ENCODE peak calls at places on chromosomes 13 and 19, in eight cellular contexts. T is mucosa of descending colon, G is GM06990, J is ovary, U is heart right ventricle, M is suprapubic skin, K is psoas muscle, Q is GM23338. N is an unnamed sample.
A peak's percentile ranks its signal among the peaks of the same experiment; 100 is the strongest.

GRCh38 chr19:3783660-3784584 is 2.3 kb downstream of the MATK start:
- DNase-seq in M (no peak), U (no peak), K (no peak), Q (peak; percentile 81), T (peak; percentile 49), J (no peak), G (no peak), N (no peak)

GRCh38 chr13:105272660-105273631 is 1262.5 kb downstream of the EFNB2 start:
- DNase-seq in Q (no peak), G (no peak), T (no peak), M (no peak), J (no peak), K (no peak), U (no peak), N (no peak)

GRCh38 chr19:50025022-50025793 is at the start of gene VRK3:
- DNase-seq in G (peak; percentile 98), Q (peak; percentile 100), K (peak; percentile 99), U (peak; percentile 100), T (peak; percentile 99), M (peak; percentile 99), J (peak; percentile 99), N (peak; percentile 99)

GRCh38 chr13:105334211-105334610 is 1201.3 kb downstream of the EFNB2 start:
- DNase-seq in T (no peak), U (no peak), J (no peak), G (no peak), Q (no peak), M (no peak), K (no peak), N (no peak)

GRCh38 chr13:66556306-66556705 is 673.8 kb downstream of the PCDH9 start:
- DNase-seq in Q (no peak), G (no peak), M (no peak), T (no peak), U (no peak), J (no peak), K (no peak), N (no peak)

GRCh38 chr19:3656073-3656746 is 29.6 kb upstream of the CACTIN start:
- DNase-seq in Q (no peak), U (no peak), J (no peak), K (no peak), T (no peak), M (no peak), G (no peak), N (no peak)

GRCh38 chr13:85828094-85828684 is 29.0 kb upstream of the SLITRK6 start:
- DNase-seq in U (no peak), T (no peak), Q (peak; percentile 47), G (peak; percentile 3), J (no peak), K (no peak), M (no peak), N (no peak)

GRCh38 chr19:35628565-35629331 is at the start of gene RBM42:
- DNase-seq in G (peak; percentile 95), M (peak; percentile 98), T (peak; percentile 97), U (peak; percentile 98), Q (peak; percentile 99), K (peak; percentile 97), J (peak; percentile 96), N (peak; percentile 96)

GRCh38 chr13:36813226-36813625 is 5.8 kb upstream of the RFXAP start:
- DNase-seq in Q (no peak), M (no peak), K (no peak), U (no peak), G (no peak), J (no peak), T (no peak), N (no peak)

GRCh38 chr13:71017607-71018006 is 849.4 kb downstream of the DACH1 start:
- DNase-seq in K (no peak), G (no peak), U (no peak), T (no peak), M (no peak), J (no peak), Q (peak; percentile 41), N (no peak)

GRCh38 chr13:110392510-110393233 is 85.6 kb downstream of the COL4A2 start:
- DNase-seq in G (no peak), Q (no peak), U (no peak), K (no peak), T (no peak), M (no peak), J (no peak), N (no peak)

GRCh38 chr13:100610399-100611347 is 22.1 kb upstream of the GGACT start:
- DNase-seq in U (no peak), Q (no peak), J (no peak), M (no peak), G (peak; percentile 18), K (no peak), T (no peak), N (no peak)

GRCh38 chr13:24625870-24626419 is 54.3 kb upstream of the ATP12A start:
- DNase-seq in J (no peak), K (no peak), T (no peak), M (no peak), G (no peak), U (no peak), Q (no peak), N (no peak)

GRCh38 chr19:3548594-3548993 is 8.8 kb downstream of the MFSD12 start:
- DNase-seq in G (no peak), U (no peak), T (peak; percentile 37), J (no peak), Q (no peak), M (no peak), K (no peak), N (no peak)

GRCh38 chr19:3752492-3752891 is 9.0 kb downstream of the APBA3 start:
- DNase-seq in J (no peak), K (no peak), G (no peak), T (no peak), Q (no peak), M (no peak), U (no peak), N (no peak)

GRCh38 chr13:100129605-100130004 is 40.7 kb downstream of the PCCA start:
- DNase-seq in G (no peak), K (no peak), T (no peak), M (no peak), Q (peak; percentile 50), U (no peak), J (no peak), N (no peak)

GRCh38 chr13:53622431-53622830 is 593.8 kb downstream of the OLFM4 start:
- DNase-seq in T (no peak), M (no peak), Q (no peak), K (no peak), G (no peak), U (no peak), J (no peak), N (no peak)

GRCh38 chr19:52889931-52890330 is 7.5 kb downstream of the ZNF320 start:
- DNase-seq in Q (no peak), K (no peak), G (no peak), T (no peak), M (no peak), U (no peak), J (no peak), N (no peak)
- H3K36me3 ChIP-seq in Q (peaks cover 52% of the 10 kb centered on the region), K (peaks cover 5% of the 10 kb centered on the region), G (peaks cover 2% of the 10 kb centered on the region), T (no peaks in the 10 kb centered on the region), M (peaks cover 67% of the 10 kb centered on the region), U (no peaks in the 10 kb centered on the region), J (no peaks in the 10 kb centered on the region), N (no peaks in the 10 kb centered on the region)

GRCh38 chr19:34241513-34242337 is 12.6 kb upstream of the GARRE1 start:
- DNase-seq in Q (peak; percentile 93), T (peak; percentile 69), G (peak; percentile 28), M (peak; percentile 57), U (no peak), J (no peak), K (peak; percentile 57), N (no peak)
- TF ChIP-seq CTCF in Q (peak; percentile 82), T (peak; percentile 44), G (peak; percentile 71), M (no peak), U (no peak), J (no peak), K (peak; percentile 12), N (no peak)

GRCh38 chr13:40648040-40648439 is 18.4 kb downstream of the FOXO1 start:
- DNase-seq in M (no peak), T (no peak), Q (no peak), J (no peak), G (no peak), K (no peak), U (no peak), N (no peak)

GRCh38 chr13:40644838-40645620 is 21.4 kb downstream of the FOXO1 start:
- DNase-seq in K (no peak), U (no peak), M (no peak), J (no peak), G (no peak), Q (no peak), T (no peak), N (no peak)

GRCh38 chr13:40651866-40652587 is 14.4 kb downstream of the FOXO1 start:
- DNase-seq in U (no peak), M (no peak), G (no peak), T (no peak), J (no peak), K (no peak), Q (peak; percentile 83), N (no peak)

GRCh38 chr13:40652588-40652940 is 13.9 kb downstream of the FOXO1 start:
- DNase-seq in T (no peak), U (no peak), J (no peak), M (no peak), K (no peak), G (no peak), Q (peak; percentile 53), N (no peak)

DNA sequence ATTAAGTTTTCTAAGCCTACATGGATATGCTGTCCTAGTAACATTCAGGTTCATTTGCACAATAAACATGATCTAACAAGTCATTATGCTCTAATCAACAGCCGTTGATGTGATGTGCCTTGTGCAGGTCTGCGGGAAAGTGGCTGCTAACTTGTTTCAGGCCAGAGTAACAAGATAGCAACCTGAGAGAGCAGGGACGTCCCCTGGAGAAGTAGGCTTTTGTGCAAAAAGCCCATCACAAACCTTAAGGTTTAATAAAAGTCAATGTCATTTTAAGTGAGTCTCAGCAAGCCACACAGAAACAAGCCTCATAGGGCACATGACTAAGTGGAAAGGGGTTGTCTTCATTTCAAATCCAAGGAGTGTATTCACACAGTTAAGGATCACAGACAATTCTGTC is 17.6 kb downstream of the FOXO1 start:
- DNase-seq in M (no peak), T (no peak), J (no peak), Q (peak; percentile 49), G (no peak), K (no peak), U (no peak), N (no peak)
- H3K36me3 ChIP-seq in M (no peaks in the 10 kb centered on the region), T (no peaks in the 10 kb centered on the region), J (no peaks in the 10 kb centered on the region), Q (no peaks in the 10 kb centered on the region), G (no peaks in the 10 kb centered on the region), K (no peaks in the 10 kb centered on the region), U (no peaks in the 10 kb centered on the region), N (no peaks in the 10 kb centered on the region)

GRCh38 chr19:4807188-4807587 is 15.7 kb downstream of the FEM1A start:
- DNase-seq in M (no peak), G (no peak), J (no peak), U (no peak), K (peak; percentile 59), Q (no peak), T (peak; percentile 59), N (no peak)

GRCh38 chr19:4806384-4806783 is 14.8 kb downstream of the FEM1A start:
- DNase-seq in J (no peak), T (no peak), K (no peak), G (no peak), M (no peak), Q (no peak), U (no peak), N (no peak)

GRCh38 chr19:4802711-4803110 is 11.2 kb downstream of the FEM1A start:
- DNase-seq in J (no peak), M (no peak), T (no peak), K (peak; percentile 85), U (peak; percentile 74), Q (no peak), G (no peak), N (no peak)

GRCh38 chr19:4801085-4801619 is 9.6 kb downstream of the FEM1A start:
- DNase-seq in Q (no peak), K (no peak), J (no peak), T (no peak), G (no peak), M (no peak), U (no peak), N (no peak)

GRCh38 chr19:4803736-4804695 is 12.5 kb downstream of the FEM1A start:
- DNase-seq in K (peak; percentile 84), T (peak; percentile 57), Q (peak; percentile 95), G (peak; percentile 58), J (peak; percentile 44), M (no peak), U (peak; percentile 55), N (peak; percentile 58)
- TF ChIP-seq CTCF in K (peak; percentile 73), T (no peak), Q (peak; percentile 100), G (peak; percentile 96), J (peak; percentile 52), M (peak; percentile 23), U (peak; percentile 82), N (peak; percentile 69)

N was measured in prostate gland.